ENCODE peak calls at places on chromosomes 16 and 17, in nine cellular contexts. X, R, J, N, F, D, P, Q and T are unnamed samples. For H3K36me3 and H3K4me1, the result is how much of the 10 kb centered on the place peaks cover.

GRCh38 chr16:1460602-1461138 is 14.2 kb downstream of the CLCN7 start:
- DNase-seq in P (no peak), F (no peak), R (no peak), Q (no peak), X (no peak), D (no peak), J (no peak), N (no peak), T (no peak)

GRCh38 chr17:72566671-72567484 is 446.1 kb downstream of the SOX9 start:
- DNase-seq in J (no peak), F (no peak), N (peak), X (no peak), Q (no peak), D (no peak), P (no peak), R (no peak), T (no peak)

GRCh38 chr17:28131592-28131991 is 89.1 kb downstream of the NLK start:
- DNase-seq in F (no peak), R (no peak), Q (no peak), X (no peak), P (no peak), J (no peak), N (no peak), D (no peak), T (no peak)

GRCh38 chr16:19375561-19376158 is 42.0 kb upstream of the TMC5 start:
- DNase-seq in Q (peak), D (peak), J (peak), X (peak), R (no peak), F (peak), P (peak), N (peak), T (peak)

GRCh38 chr16:58842156-58842555 is 108.0 kb upstream of the GOT2 start:
- DNase-seq in X (no peak), P (no peak), D (no peak), N (no peak), Q (no peak), R (no peak), F (no peak), J (no peak), T (no peak)

GRCh38 chr17:8832711-8833352 is 33.7 kb upstream of the MFSD6L start:
- DNase-seq in D (peak), F (peak), R (no peak), X (peak), Q (peak), N (no peak), P (peak), J (peak), T (no peak)

GRCh38 chr16:83248735-83249469 is 558.9 kb upstream of the HSBP1 start:
- DNase-seq in X (no peak), D (peak), Q (no peak), R (no peak), F (no peak), P (no peak), J (no peak), N (no peak), T (no peak)

GRCh38 chr16:54246454-54246821 is 40.1 kb downstream of the IRX3 start:
- DNase-seq in X (no peak), R (no peak), P (no peak), J (no peak), Q (no peak), D (no peak), N (no peak), F (no peak), T (no peak)

GRCh38 chr17:9343513-9343912 is 232.1 kb downstream of the STX8 start:
- DNase-seq in X (no peak), D (no peak), N (no peak), F (peak), P (no peak), R (no peak), J (peak), Q (no peak), T (no peak)

GRCh38 chr16:23501291-23501690 is 9.0 kb downstream of the GGA2 start:
- DNase-seq in J (no peak), Q (no peak), R (no peak), P (no peak), D (no peak), F (no peak), X (peak), N (no peak), T (no peak)

GRCh38 chr16:15051387-15051951 is 4.4 kb downstream of the NTAN1 start:
- DNase-seq in P (no peak), J (no peak), D (no peak), N (no peak), F (no peak), X (no peak), Q (no peak), R (no peak), T (no peak)

GRCh38 chr16:77794586-77794985 is 6.2 kb downstream of the VAT1L start:
- DNase-seq in X (no peak), P (no peak), F (no peak), J (no peak), D (peak), N (no peak), Q (no peak), R (no peak), T (no peak)

GRCh38 chr16:50398336-50398735 is 29.5 kb upstream of the BRD7 start:
- DNase-seq in F (no peak), J (no peak), Q (no peak), R (no peak), D (no peak), N (no peak), X (no peak), P (no peak), T (no peak)

GRCh38 chr16:80277182-80277581 is 263.6 kb upstream of the DYNLRB2 start:
- DNase-seq in X (no peak), N (no peak), D (no peak), F (peak), Q (no peak), R (no peak), J (no peak), P (no peak), T (no peak)

GRCh38 chr16:58021661-58022551 is 3.6 kb upstream of the MMP15 start:
- DNase-seq in X (no peak), D (peak), Q (no peak), R (peak), F (no peak), J (peak), N (peak), P (no peak), T (no peak)

GRCh38 chr16:3065069-3065741 is at the start of gene IL32:
- DNase-seq in R (no peak), F (no peak), N (peak), D (peak), P (peak), X (peak), J (no peak), Q (peak), T (peak)

GRCh38 chr17:46178550-46179198 is 14.6 kb downstream of the KANSL1 start:
- DNase-seq in P (no peak), Q (no peak), J (no peak), F (no peak), N (peak), R (no peak), D (peak), X (no peak), T (no peak)

GRCh38 chr17:82412535-82413520 is 5.3 kb upstream of the HEXD start:
- DNase-seq in F (no peak), J (peak), Q (no peak), X (peak), D (no peak), N (no peak), R (no peak), P (no peak), T (no peak)

GRCh38 chr16:46662123-46662522 is 26.9 kb downstream of the VPS35 start:
- DNase-seq in F (no peak), R (no peak), D (no peak), J (no peak), X (no peak), N (no peak), P (no peak), Q (no peak), T (no peak)

GRCh38 chr16:11914759-11915643 is 755 bp downstream of the GSPT1 start:
- DNase-seq in X (peak), F (peak), D (peak), N (peak), R (peak), J (peak), P (peak), Q (peak), T (peak)

GRCh38 chr17:83186226-83186625 is 106.8 kb downstream of the METRNL start:
- DNase-seq in J (no peak), D (peak), F (peak), R (peak), X (peak), N (no peak), Q (no peak), P (no peak), T (no peak)

GRCh38 chr17:8621585-8621984 is 8.9 kb downstream of the MYH10 start:
- DNase-seq in J (no peak), D (peak), N (no peak), F (no peak), X (no peak), Q (no peak), R (no peak), P (no peak), T (no peak)

GRCh38 chr16:31083556-31083955 is 5.2 kb downstream of the PRSS53 start:
- DNase-seq in J (no peak), R (no peak), P (no peak), X (no peak), Q (no peak), D (no peak), N (no peak), F (no peak), T (no peak)
- H3K36me3 ChIP-seq in J (under half), R (half or more), P (under half), X (under half), Q (under half), D (under half), N (under half), F (under half), T (under half)

DNA sequence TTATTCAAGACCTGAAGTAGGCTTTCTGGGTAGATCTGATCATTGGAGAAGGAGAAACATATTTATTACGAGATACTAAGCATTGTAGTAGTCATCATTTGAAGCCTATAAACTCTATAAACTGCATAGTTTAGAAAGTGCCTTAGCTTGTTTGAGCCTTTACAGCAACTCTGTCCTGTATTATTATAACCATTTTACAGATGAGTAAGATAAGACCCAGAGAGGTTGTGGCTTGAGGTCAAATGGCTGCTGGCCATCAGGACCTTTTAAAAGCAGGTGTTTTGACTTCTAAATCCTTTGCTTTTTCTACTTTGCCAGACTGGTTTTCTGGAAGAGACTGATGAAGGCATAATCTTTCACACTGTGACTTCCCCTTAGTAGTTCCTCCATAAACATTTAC is 7.1 kb downstream of the USP10 start:
- DNase-seq in J (no peak), F (no peak), X (no peak), R (no peak), P (no peak), D (no peak), N (no peak), Q (no peak), T (no peak)
- H3K4me1 ChIP-seq in J (under half), F (under half), X (under half), R (half or more), P (under half), D (under half), N (under half), Q (half or more), T (under half)

GRCh38 chr17:81128338-81128737 is 37.0 kb upstream of the PVALEF start:
- DNase-seq in F (no peak), N (no peak), X (no peak), J (no peak), R (no peak), D (no peak), Q (no peak), P (no peak), T (no peak)

GRCh38 chr17:81129711-81130367 is 35.5 kb upstream of the PVALEF start:
- DNase-seq in N (no peak), R (no peak), J (no peak), Q (no peak), P (no peak), X (no peak), F (no peak), D (no peak), T (no peak)

GRCh38 chr17:81129289-81129688 is 36.0 kb upstream of the PVALEF start:
- DNase-seq in R (no peak), X (no peak), J (no peak), D (no peak), Q (no peak), F (peak), P (no peak), N (no peak), T (no peak)

GRCh38 chr17:81127526-81128177 is 37.7 kb upstream of the PVALEF start:
- DNase-seq in F (no peak), Q (no peak), P (no peak), N (no peak), X (no peak), D (no peak), R (peak), J (no peak), T (no peak)

DNA sequence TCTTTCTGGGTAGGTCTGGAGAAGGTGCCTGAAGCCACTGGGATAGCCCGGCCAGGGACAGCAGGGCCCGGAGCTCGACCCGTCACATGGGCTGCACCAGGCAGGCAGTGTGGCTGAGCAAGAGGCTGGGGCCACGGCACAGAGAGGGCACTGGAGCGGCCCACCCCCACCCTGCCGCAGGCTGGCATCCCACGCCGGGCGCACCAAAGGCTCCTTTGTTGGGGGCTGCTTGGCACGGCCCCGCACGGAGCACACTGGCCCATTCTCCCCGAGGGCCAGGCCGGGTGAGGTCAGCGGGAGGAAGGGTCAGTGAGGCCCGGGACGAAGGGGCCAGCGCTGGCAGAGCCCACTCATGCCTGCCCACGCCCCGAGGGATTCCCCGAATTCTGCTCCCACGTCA is 36.5 kb upstream of the PVALEF start:
- DNase-seq in R (no peak), J (no peak), N (no peak), P (no peak), D (no peak), Q (no peak), F (no peak), X (no peak), T (no peak)
- H3K4me3 ChIP-seq in R (no peak), J (no peak), N (no peak), P (no peak), D (no peak), Q (no peak), F (no peak), X (no peak), T (no peak)

GRCh38 chr17:35843698-35844097 is 25.0 kb downstream of the HEATR9 start:
- DNase-seq in P (no peak), R (no peak), Q (no peak), F (no peak), X (no peak), N (no peak), J (no peak), D (no peak), T (no peak)

GRCh38 chr17:35846055-35846809 is 22.5 kb downstream of the HEATR9 start:
- DNase-seq in N (peak), R (no peak), D (peak), F (no peak), X (no peak), J (no peak), P (no peak), Q (no peak), T (no peak)

GRCh38 chr17:35842239-35842638 is 26.5 kb downstream of the HEATR9 start:
- DNase-seq in P (no peak), R (no peak), D (no peak), Q (no peak), N (no peak), F (no peak), J (no peak), X (no peak), T (no peak)

GRCh38 chr17:35844547-35844946 is 24.1 kb downstream of the HEATR9 start:
- DNase-seq in R (no peak), Q (no peak), F (no peak), J (no peak), P (no peak), X (no peak), N (no peak), D (no peak), T (no peak)

GRCh38 chr17:35841505-35841904 is 27.2 kb downstream of the HEATR9 start:
- DNase-seq in D (peak), X (no peak), Q (no peak), P (no peak), J (no peak), F (no peak), N (peak), R (no peak), T (no peak)
- H3K36me3 ChIP-seq in D (half or more), X (under half), Q (half or more), P (half or more), J (half or more), F (under half), N (half or more), R (half or more), T (half or more)

GRCh38 chr17:68459030-68459376 is 1.7 kb upstream of the WIPI1 start:
- DNase-seq in N (no peak), Q (no peak), R (no peak), F (no peak), X (no peak), P (no peak), D (no peak), J (no peak), T (no peak)

GRCh38 chr17:68461122-68461539 is 3.8 kb upstream of the WIPI1 start:
- DNase-seq in P (peak), X (no peak), N (no peak), F (no peak), Q (no peak), R (no peak), D (no peak), J (no peak), T (no peak)

GRCh38 chr17:68460715-68461114 is 3.4 kb upstream of the WIPI1 start:
- DNase-seq in F (no peak), N (no peak), R (no peak), Q (no peak), D (no peak), P (peak), J (no peak), X (no peak), T (peak)

GRCh38 chr17:68461589-68461988 is 4.3 kb upstream of the WIPI1 start:
- DNase-seq in P (peak), R (no peak), J (no peak), N (no peak), D (no peak), X (peak), Q (peak), F (no peak), T (no peak)

GRCh38 chr17:68460096-68460495 is 2.8 kb upstream of the WIPI1 start:
- DNase-seq in F (no peak), X (no peak), R (no peak), J (no peak), N (no peak), Q (no peak), P (no peak), D (no peak), T (no peak)
- H3K4me1 ChIP-seq in F (under half), X (half or more), R (under half), J (under half), N (under half), Q (under half), P (half or more), D (under half), T (under half)

DNA sequence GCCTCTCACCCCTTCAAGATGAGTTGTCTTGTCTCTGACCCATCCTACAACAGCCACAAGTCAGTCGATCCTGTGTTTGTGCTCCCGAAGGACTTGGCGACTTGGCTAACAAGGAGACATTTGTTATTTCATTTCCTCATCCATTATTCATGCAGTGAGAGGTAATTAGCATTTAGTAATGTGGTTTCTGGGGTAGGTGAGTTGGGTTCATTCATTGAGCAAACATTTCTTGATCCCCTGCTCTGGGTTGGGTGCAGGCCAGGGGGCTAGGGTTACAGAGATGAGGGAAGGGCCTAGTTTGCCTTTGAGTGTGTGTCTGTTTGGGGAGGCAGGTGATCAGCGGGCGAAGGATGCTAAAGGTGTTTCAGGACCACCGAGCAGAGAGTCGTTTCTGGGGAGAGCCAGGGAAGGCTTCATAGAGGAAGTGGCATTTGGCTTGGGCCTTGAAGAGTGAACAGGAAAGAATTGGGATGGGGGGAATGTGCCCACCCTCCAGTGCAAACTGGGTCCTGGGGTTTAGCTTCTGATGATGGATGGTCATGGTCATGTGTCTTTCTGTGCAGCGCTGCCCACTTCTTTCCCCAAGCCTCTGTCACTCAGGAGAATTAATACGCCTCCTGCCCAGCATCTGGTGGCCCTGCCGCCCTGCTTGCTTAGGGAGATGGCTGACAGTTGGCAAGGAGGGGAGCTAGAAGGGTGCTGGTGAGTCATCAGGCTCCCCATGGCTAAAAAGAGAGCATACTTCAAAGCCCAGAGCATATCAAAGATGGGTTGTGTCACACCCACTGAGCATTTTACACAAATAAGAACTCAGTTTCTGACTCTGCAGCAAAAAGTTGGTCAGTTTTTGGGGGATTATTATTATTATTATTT is 38.5 kb downstream of the MSI2 start:
- DNase-seq in D (no peak), Q (no peak), X (no peak), F (no peak), P (peak), N (no peak), J (peak), R (peak), T (peak)
- H3K4me3 ChIP-seq in D (no peak), Q (no peak), X (no peak), F (no peak), P (no peak), N (no peak), J (peak), R (no peak), T (no peak)

GRCh38 chr16:20862162-20862960 is 37.8 kb downstream of the DCUN1D3 start:
- DNase-seq in Q (no peak), N (no peak), X (no peak), D (no peak), R (no peak), J (no peak), P (no peak), F (no peak), T (no peak)

GRCh38 chr16:20853981-20854620 is 46.1 kb downstream of the DCUN1D3 start:
- DNase-seq in N (no peak), D (peak), R (no peak), Q (no peak), X (no peak), P (no peak), F (no peak), J (no peak), T (no peak)

GRCh38 chr16:20854963-20855362 is 45.2 kb downstream of the DCUN1D3 start:
- DNase-seq in Q (no peak), R (no peak), X (no peak), D (no peak), P (no peak), N (no peak), F (no peak), J (no peak), T (no peak)

GRCh38 chr16:20857281-20857680 is 42.9 kb downstream of the DCUN1D3 start:
- DNase-seq in D (no peak), Q (no peak), P (no peak), R (no peak), N (no peak), F (no peak), X (no peak), J (no peak), T (no peak)

GRCh38 chr16:20859699-20860098 is 40.5 kb downstream of the DCUN1D3 start:
- DNase-seq in D (no peak), J (no peak), R (no peak), X (no peak), P (no peak), Q (no peak), N (no peak), F (no peak), T (no peak)
- H3K36me3 ChIP-seq in D (under half), J (under half), R (under half), X (under half), P (under half), Q (under half), N (half or more), F (under half), T (under half)